ENCODE peak calls at places on chromosomes 5 and 9, in nine cellular contexts. K is stomach, I is spleen, W is GM12892, S is HCT116, D is breast epithelium, B is sigmoid colon, F is transverse colon, R is GM12878. H is an unnamed sample.

GRCh38 chr5:163890211-163890610 is 384.8 kb downstream of the MAT2B start:
- DNase-seq in S (no peak), B (no peak), F (no peak), R (no peak), W (no peak), K (no peak), I (no peak), D (no peak), H (no peak)

GRCh38 chr9:112665347-112665746 is 52.6 kb downstream of the INIP start:
- DNase-seq in F (no peak), R (no peak), D (no peak), S (no peak), I (no peak), W (no peak), B (no peak), K (no peak), H (no peak)

GRCh38 chr5:64853777-64854176 is 85.0 kb downstream of the CWC27 start:
- DNase-seq in S (no peak), R (no peak), D (no peak), B (no peak), W (no peak), K (no peak), I (no peak), F (no peak), H (no peak)

GRCh38 chr5:179875741-179876667 is 17.4 kb upstream of the MRNIP start:
- DNase-seq in D (no peak), K (no peak), B (no peak), I (peak), R (no peak), S (no peak), W (no peak), F (no peak), H (no peak)

GRCh38 chr9:121698627-121699270 is 47.3 kb downstream of the DAB2IP start:
- DNase-seq in D (no peak), I (peak), R (no peak), W (no peak), B (no peak), F (no peak), S (no peak), K (no peak), H (peak)

GRCh38 chr5:97752871-97753270 is 569.8 kb upstream of the RIOK2 start:
- DNase-seq in B (no peak), F (no peak), K (no peak), I (no peak), W (no peak), D (no peak), R (no peak), S (no peak), H (no peak)

GRCh38 chr5:101009758-101010519 is 106.9 kb upstream of the ST8SIA4 start:
- DNase-seq in D (no peak), W (no peak), K (no peak), R (peak), B (no peak), F (no peak), S (no peak), I (no peak), H (no peak)

GRCh38 chr5:74212336-74212735 is 428.2 kb downstream of the ENC1 start:
- DNase-seq in B (no peak), S (peak), K (no peak), W (no peak), D (no peak), I (no peak), R (no peak), F (peak), H (no peak)

GRCh38 chr5:103037673-103038455 is 82.1 kb downstream of the GIN1 start:
- DNase-seq in K (no peak), F (no peak), W (no peak), B (no peak), I (no peak), R (no peak), S (no peak), D (no peak), H (no peak)

GRCh38 chr5:78621269-78621871 is 27.2 kb downstream of the LHFPL2 start:
- DNase-seq in W (no peak), I (no peak), D (no peak), K (no peak), R (no peak), S (no peak), B (no peak), F (no peak), H (no peak)

GRCh38 chr9:126690431-126691051 is 76.8 kb downstream of the LMX1B start:
- DNase-seq in K (peak), D (peak), F (peak), B (peak), R (no peak), I (peak), W (peak), S (peak), H (peak)

GRCh38 chr9:2181794-2182193 is 166.6 kb downstream of the SMARCA2 start:
- DNase-seq in S (peak), K (peak), I (no peak), B (no peak), D (no peak), F (peak), W (no peak), R (no peak), H (no peak)

GRCh38 chr5:73908440-73908839 is 282.4 kb downstream of the ARHGEF28 start:
- DNase-seq in B (no peak), D (no peak), R (no peak), K (no peak), W (no peak), S (no peak), I (no peak), F (no peak), H (no peak)

GRCh38 chr5:65868509-65868908 is 57.9 kb upstream of the ERBIN start:
- DNase-seq in K (no peak), S (no peak), F (no peak), D (no peak), R (no peak), B (no peak), I (no peak), W (no peak), H (no peak)

GRCh38 chr9:136625101-136626065 is 37.3 kb upstream of the EGFL7 start:
- DNase-seq in B (peak), I (peak), D (no peak), K (peak), S (no peak), W (no peak), F (peak), R (no peak), H (no peak)

GRCh38 chr9:73151653-73152382 is at the start of gene ANXA1:
- DNase-seq in B (no peak), K (no peak), F (no peak), W (no peak), R (no peak), S (peak), D (no peak), I (no peak), H (no peak)

GRCh38 chr5:73644385-73644963 is 18.5 kb downstream of the ARHGEF28 start:
- DNase-seq in F (no peak), B (no peak), R (no peak), S (no peak), D (no peak), K (no peak), I (no peak), W (no peak), H (no peak)

GRCh38 chr9:14372437-14373318 is 58.7 kb upstream of the NFIB start:
- DNase-seq in D (no peak), W (no peak), I (no peak), F (no peak), K (no peak), B (peak), R (no peak), S (peak), H (no peak)

GRCh38 chr5:132591140-132591539 is 34.4 kb downstream of the RAD50 start:
- DNase-seq in I (no peak), W (no peak), K (no peak), B (no peak), F (no peak), D (no peak), R (no peak), S (peak), H (no peak)

GRCh38 chr5:77743181-77743580 is 33.0 kb downstream of the TBCA start:
- DNase-seq in S (no peak), B (no peak), W (no peak), R (no peak), I (no peak), K (no peak), F (no peak), D (no peak), H (no peak)

GRCh38 chr9:111939322-111939721 is 42.7 kb downstream of the UGCG start:
- DNase-seq in F (no peak), B (no peak), K (no peak), S (no peak), R (no peak), I (no peak), W (no peak), D (no peak), H (no peak)

GRCh38 chr9:136052433-136052880 is 42.6 kb downstream of the NACC2 start:
- DNase-seq in I (no peak), K (peak), R (no peak), B (peak), W (no peak), D (no peak), S (no peak), F (no peak), H (peak)

GRCh38 chr5:88683506-88684135 is 199.4 kb downstream of the MEF2C start:
- DNase-seq in D (no peak), K (no peak), B (no peak), S (no peak), R (no peak), F (no peak), W (no peak), I (no peak), H (no peak)

GRCh38 chr9:96067004-96067403 is 191.5 kb downstream of the ERCC6L2 start:
- DNase-seq in K (no peak), W (no peak), F (no peak), R (no peak), B (no peak), D (no peak), S (no peak), I (no peak), H (no peak)

GRCh38 chr9:71783120-71783523 is 14.8 kb upstream of the CEMIP2 start:
- DNase-seq in W (no peak), I (peak), R (no peak), B (no peak), S (no peak), D (no peak), F (peak), K (peak), H (no peak)

GRCh38 chr5:158398360-158399201 is 539.6 kb upstream of the CLINT1 start:
- DNase-seq in B (no peak), F (no peak), D (no peak), S (no peak), K (no peak), W (no peak), R (peak), I (no peak), H (no peak)
- TF ChIP-seq POLR2AphosphoS5 in B (no peak), F (no peak), D (no peak), S (no peak), K (no peak), W (no peak), R (no peak), I (no peak), H (no peak)

GRCh38 chr9:131700076-131700475 is 39.8 kb downstream of the RAPGEF1 start:
- DNase-seq in D (no peak), R (no peak), F (no peak), K (no peak), S (no peak), B (no peak), I (no peak), W (no peak), H (no peak)
- TF ChIP-seq POLR2A in D (no peak), R (no peak), F (no peak), K (no peak), S (no peak), B (no peak), I (no peak), W (no peak), H (no peak)

GRCh38 chr5:5332287-5332686 is 90.2 kb upstream of the ICE1 start:
- DNase-seq in F (no peak), D (no peak), I (no peak), R (no peak), S (no peak), W (no peak), B (no peak), K (no peak), H (no peak)

GRCh38 chr5:5339257-5339656 is 83.2 kb upstream of the ICE1 start:
- DNase-seq in F (no peak), R (no peak), I (no peak), B (no peak), S (no peak), W (no peak), D (no peak), K (no peak), H (no peak)

GRCh38 chr5:5331838-5332237 is 90.6 kb upstream of the ICE1 start:
- DNase-seq in D (no peak), I (no peak), W (no peak), R (no peak), F (no peak), B (no peak), K (no peak), S (no peak), H (no peak)

GRCh38 chr5:5335115-5335514 is 87.4 kb upstream of the ICE1 start:
- DNase-seq in I (no peak), S (no peak), K (no peak), B (no peak), D (no peak), F (no peak), W (no peak), R (no peak), H (no peak)

GRCh38 chr5:5335708-5336211 is 86.7 kb upstream of the ICE1 start:
- DNase-seq in F (no peak), K (no peak), I (no peak), D (no peak), W (no peak), R (no peak), S (peak), B (no peak), H (no peak)
- TF ChIP-seq POLR2AphosphoS5 in F (no peak), K (no peak), I (no peak), D (no peak), W (no peak), R (no peak), S (no peak), B (no peak), H (no peak)

DNA sequence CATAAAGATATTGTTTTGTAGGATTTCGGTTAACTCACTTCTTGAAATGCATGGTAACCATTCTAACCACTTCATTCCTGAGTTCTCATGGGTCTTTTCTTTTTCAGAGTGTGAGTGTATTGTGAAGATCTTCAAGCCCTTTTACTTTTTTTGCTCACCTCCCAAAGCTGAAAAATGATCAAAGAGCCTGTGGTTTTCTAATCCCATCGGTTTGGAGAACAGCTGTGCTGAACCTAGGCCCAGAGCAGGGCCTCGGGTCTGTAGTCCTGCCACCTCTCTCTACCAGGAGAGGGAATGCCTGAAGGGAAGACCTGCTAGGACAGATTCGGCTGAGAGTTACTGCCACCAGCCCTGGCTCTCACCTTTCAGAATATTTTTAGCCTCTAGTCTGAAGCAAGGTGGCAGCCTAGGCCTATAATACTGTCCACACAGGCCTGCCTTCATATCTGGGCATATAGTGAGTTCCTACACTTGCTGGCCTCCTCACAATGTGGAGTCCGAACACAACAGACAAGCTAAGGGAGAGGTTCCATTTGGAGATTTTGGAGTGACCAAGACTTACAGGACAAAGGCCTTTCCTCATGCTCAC is 13.8 kb downstream of the RGMB start:
- DNase-seq in I (no peak), S (no peak), W (no peak), B (no peak), D (no peak), F (no peak), R (no peak), K (no peak), H (no peak)
- TF ChIP-seq POLR2A in I (no peak), S (no peak), W (no peak), B (no peak), D (no peak), F (no peak), R (no peak), K (no peak), H (no peak)